ENCODE peak calls at places on chromosome 20, in eight cellular contexts. Q is WTC11, G is neural crest cell, N is NCI-H1092, Y is astrocyte of the spinal cord, P is NCI-H2081, A is MM.1S, S is LoVo. Z is an unnamed sample.

GRCh38 chr20:51631011-51631950 is 88.8 kb upstream of the NFATC2 start:
- DNase-seq in G (no peak), S (peak), Q (no peak), P (no peak), A (no peak), Y (peak), N (no peak), Z (peak)

GRCh38 chr20:59831024-59831900 is 102.2 kb downstream of the SYCP2 start:
- DNase-seq in G (no peak), A (no peak), N (peak), Y (no peak), S (peak), Q (no peak), P (no peak), Z (no peak)

GRCh38 chr20:3165473-3166337 is 6.0 kb upstream of the FASTKD5 start:
- DNase-seq in Y (peak), Q (no peak), G (no peak), P (peak), N (peak), S (no peak), A (no peak), Z (no peak)

GRCh38 chr20:58932170-58932569 is 48.9 kb upstream of the NELFCD start:
- DNase-seq in Q (no peak), Y (no peak), A (no peak), S (no peak), N (no peak), G (no peak), P (no peak), Z (no peak)

GRCh38 chr20:59811681-59812171 is 121.7 kb downstream of the SYCP2 start:
- DNase-seq in S (no peak), N (no peak), P (no peak), Y (no peak), Q (no peak), G (no peak), A (no peak), Z (no peak)

GRCh38 chr20:31560900-31561598 is 44.0 kb upstream of the ID1 start:
- DNase-seq in S (peak), A (no peak), G (no peak), Q (no peak), N (no peak), Y (peak), P (no peak), Z (peak)

GRCh38 chr20:56428388-56428787 is 16.3 kb downstream of the CASS4 start:
- DNase-seq in P (no peak), G (no peak), N (no peak), A (no peak), Q (no peak), S (no peak), Y (no peak), Z (no peak)

GRCh38 chr20:58361549-58361948 is 27.5 kb upstream of the VAPB start:
- DNase-seq in G (no peak), P (no peak), Q (no peak), Y (peak), S (no peak), A (no peak), N (no peak), Z (no peak)

GRCh38 chr20:50722466-50723155 is 8.8 kb upstream of the PARD6B start:
- DNase-seq in N (no peak), G (no peak), A (no peak), S (no peak), Y (no peak), Q (no peak), P (no peak), Z (no peak)

GRCh38 chr20:59412251-59412650 is 111.8 kb downstream of the EDN3 start:
- DNase-seq in N (no peak), P (no peak), Y (no peak), Q (no peak), A (no peak), G (no peak), S (no peak), Z (no peak)

GRCh38 chr20:25245461-25245860 is 2.4 kb upstream of the PYGB start:
- DNase-seq in P (no peak), Y (no peak), A (no peak), G (no peak), N (no peak), S (no peak), Q (no peak), Z (no peak)

GRCh38 chr20:38985603-38986170 is 23.5 kb downstream of the DHX35 start:
- DNase-seq in G (no peak), N (no peak), Q (no peak), S (no peak), A (peak), P (no peak), Y (peak), Z (no peak)

GRCh38 chr20:25274481-25274880 is 26.6 kb downstream of the PYGB start:
- DNase-seq in S (no peak), G (no peak), P (no peak), Q (no peak), N (no peak), Y (no peak), A (no peak), Z (no peak)

GRCh38 chr20:49985157-49985556 is 2.4 kb downstream of the SNAI1 start:
- DNase-seq in Y (no peak), S (no peak), Q (no peak), N (no peak), G (no peak), P (no peak), A (no peak), Z (no peak)

GRCh38 chr20:35515341-35515740 is 14.1 kb downstream of the C20orf173 start:
- DNase-seq in Q (no peak), A (no peak), P (no peak), S (no peak), N (no peak), Y (no peak), G (no peak), Z (no peak)

GRCh38 chr20:9215539-9215938 is 146.7 kb downstream of the PLCB4 start:
- DNase-seq in N (no peak), Y (no peak), P (no peak), A (no peak), S (no peak), Q (no peak), G (no peak), Z (no peak)

GRCh38 chr20:25859649-25860530 is 163.2 kb upstream of the ZNF337 start:
- DNase-seq in G (peak), Q (peak), S (no peak), N (peak), Y (peak), A (peak), P (peak), Z (no peak)

GRCh38 chr20:46638367-46639274 is 12.6 kb downstream of the SLC13A3 start:
- DNase-seq in N (no peak), Q (no peak), A (no peak), P (no peak), Y (no peak), G (peak), S (no peak), Z (no peak)

GRCh38 chr20:7399575-7399974 is 540.7 kb downstream of the HAO1 start:
- DNase-seq in N (no peak), Q (no peak), P (no peak), S (no peak), Y (no peak), A (no peak), G (no peak), Z (no peak)

GRCh38 chr20:46375771-46376170 is 30.6 kb downstream of the ELMO2 start:
- DNase-seq in Y (peak), S (no peak), Q (no peak), G (no peak), A (no peak), N (no peak), P (no peak), Z (no peak)

GRCh38 chr20:58669287-58670006 is 18.4 kb downstream of the STX16 start:
- DNase-seq in N (no peak), Q (peak), G (no peak), Y (no peak), A (peak), P (no peak), S (no peak), Z (no peak)

GRCh38 chr20:22652685-22653568 is 68.6 kb upstream of the FOXA2 start:
- DNase-seq in A (no peak), Y (no peak), G (no peak), Q (peak), N (no peak), S (peak), P (no peak), Z (peak)

GRCh38 chr20:50731930-50732690 is 730 bp downstream of the PARD6B start:
- DNase-seq in G (no peak), S (no peak), Q (peak), Y (no peak), A (peak), P (no peak), N (no peak), Z (no peak)

GRCh38 chr20:2144850-2145249 is 43.2 kb downstream of the STK35 start:
- DNase-seq in Q (no peak), S (no peak), N (no peak), A (no peak), Y (no peak), G (no peak), P (no peak), Z (no peak)

GRCh38 chr20:15449061-15449460 is 1111.6 kb upstream of the FLRT3 start:
- DNase-seq in N (no peak), G (no peak), Y (no peak), S (no peak), P (no peak), Q (no peak), A (no peak), Z (no peak)

GRCh38 chr20:15045246-15045645 is 707.8 kb upstream of the FLRT3 start:
- DNase-seq in G (no peak), N (no peak), Y (no peak), Q (no peak), A (no peak), S (no peak), P (no peak), Z (no peak)